ENCODE peak calls at places on chromosomes 6 and 20, in six cellular contexts. O is AG10803, R is WTC11, I is RWPE1, D is fibroblast of lung, H is ovary. S is an unnamed sample.

GRCh38 chr6:53986165-53986720 is 125.0 kb upstream of the MLIP start:
- DNase-seq in O (peak; percentile 62), R (peak; percentile 46), I (peak; percentile 26), D (peak; percentile 63), H (no peak), S (peak; percentile 52)

GRCh38 chr6:14711056-14711703 is 534.7 kb upstream of the JARID2 start:
- DNase-seq in O (peak; percentile 67), R (peak; percentile 63), I (peak; percentile 41), D (peak; percentile 88), H (no peak), S (peak; percentile 41)

GRCh38 chr6:136593748-136594490 is 43.7 kb upstream of the MAP7 start:
- DNase-seq in O (peak; percentile 99), R (no peak), I (peak; percentile 88), D (peak; percentile 100), H (no peak), S (no peak)

GRCh38 chr6:28542440-28543293 is 17.0 kb downstream of the GPX5 start:
- DNase-seq in O (peak; percentile 82), R (peak; percentile 95), I (peak; percentile 80), D (peak; percentile 87), H (peak; percentile 54), S (peak; percentile 78)

GRCh38 chr6:29887330-29887818 is 55.0 kb upstream of the HLA-A start:
- DNase-seq in O (peak; percentile 17), R (peak; percentile 52), I (peak; percentile 8), D (peak; percentile 13), H (peak; percentile 72), S (no peak)

GRCh38 chr20:45020236-45020886 is 54.0 kb downstream of the STK4 start:
- DNase-seq in O (peak; percentile 42), R (no peak), I (no peak), D (no peak), H (no peak), S (no peak)

GRCh38 chr20:62768234-62768814 is 27.9 kb upstream of the MRGBP start:
- DNase-seq in O (no peak), R (peak; percentile 39), I (no peak), D (no peak), H (no peak), S (no peak)

GRCh38 chr6:151721141-151721540 is 86.3 kb upstream of the ESR1 start:
- DNase-seq in O (peak; percentile 79), R (no peak), I (no peak), D (no peak), H (no peak), S (no peak)

GRCh38 chr20:37804584-37805566 is 98.1 kb upstream of the VSTM2L start:
- DNase-seq in O (no peak), R (no peak), I (no peak), D (no peak), H (no peak), S (no peak)

GRCh38 chr6:168125429-168126001 is 46.5 kb upstream of the FRMD1 start:
- DNase-seq in O (no peak), R (no peak), I (no peak), D (no peak), H (no peak), S (no peak)

GRCh38 chr6:149425754-149426153 is 25.7 kb downstream of the SUMO4 start:
- DNase-seq in O (no peak), R (no peak), I (no peak), D (no peak), H (no peak), S (no peak)

GRCh38 chr20:12040261-12040660 is 122.6 kb downstream of the BTBD3 start:
- DNase-seq in O (no peak), R (no peak), I (no peak), D (no peak), H (no peak), S (no peak)

GRCh38 chr6:144315226-144315980 is 30.3 kb downstream of the UTRN start:
- DNase-seq in O (no peak), R (no peak), I (no peak), D (no peak), H (no peak), S (no peak)

GRCh38 chr6:144870796-144871195 is 585.7 kb downstream of the UTRN start:
- DNase-seq in O (no peak), R (no peak), I (no peak), D (no peak), H (no peak), S (no peak)

GRCh38 chr6:37482356-37483292 is 17.1 kb downstream of the CCDC167 start:
- DNase-seq in O (no peak), R (no peak), I (no peak), D (no peak), H (no peak), S (no peak)

GRCh38 chr6:63584125-63584514 is 11.8 kb downstream of the LOC128125822 start:
- DNase-seq in O (no peak), R (no peak), I (no peak), D (no peak), H (no peak), S (no peak)

GRCh38 chr6:138844203-138844602 is 48.3 kb downstream of the ECT2L start:
- DNase-seq in O (peak; percentile 94), R (no peak), I (no peak), D (peak; percentile 67), H (peak; percentile 47), S (no peak)

GRCh38 chr20:25084616-25085187 is 2.8 kb upstream of the VSX1 start:
- DNase-seq in O (no peak), R (peak; percentile 38), I (no peak), D (no peak), H (no peak), S (no peak)

GRCh38 chr20:25082498-25082873 is 545 bp upstream of the VSX1 start:
- DNase-seq in O (no peak), R (no peak), I (no peak), D (no peak), H (no peak), S (no peak)

GRCh38 chr20:25085756-25086495 is 4.0 kb upstream of the VSX1 start:
- DNase-seq in O (no peak), R (no peak), I (no peak), D (no peak), H (no peak), S (no peak)

GRCh38 chr20:25083141-25083772 is 1.3 kb upstream of the VSX1 start:
- DNase-seq in O (no peak), R (no peak), I (no peak), D (no peak), H (no peak), S (no peak)

GRCh38 chr20:25083773-25084615 is 2.1 kb upstream of the VSX1 start:
- DNase-seq in O (no peak), R (no peak), I (no peak), D (no peak), H (no peak), S (no peak)
- TF ChIP-seq CTCF in O (peak; percentile 34), R (no peak), I (no peak), D (peak; percentile 10), H (no peak), S (no peak)

GRCh38 chr20:8801686-8802085 is 267.2 kb upstream of the PLCB4 start:
- DNase-seq in O (no peak), R (no peak), I (no peak), D (no peak), H (no peak), S (no peak)

GRCh38 chr20:8803065-8803464 is 265.8 kb upstream of the PLCB4 start:
- DNase-seq in O (no peak), R (no peak), I (no peak), D (peak; percentile 6), H (no peak), S (peak; percentile 7)

GRCh38 chr20:8796088-8796665 is 272.7 kb upstream of the PLCB4 start:
- DNase-seq in O (peak; percentile 72), R (no peak), I (no peak), D (peak; percentile 58), H (no peak), S (no peak)

GRCh38 chr20:8798505-8798904 is 270.4 kb upstream of the PLCB4 start:
- DNase-seq in O (peak; percentile 87), R (no peak), I (no peak), D (peak; percentile 31), H (no peak), S (no peak)

DNA sequence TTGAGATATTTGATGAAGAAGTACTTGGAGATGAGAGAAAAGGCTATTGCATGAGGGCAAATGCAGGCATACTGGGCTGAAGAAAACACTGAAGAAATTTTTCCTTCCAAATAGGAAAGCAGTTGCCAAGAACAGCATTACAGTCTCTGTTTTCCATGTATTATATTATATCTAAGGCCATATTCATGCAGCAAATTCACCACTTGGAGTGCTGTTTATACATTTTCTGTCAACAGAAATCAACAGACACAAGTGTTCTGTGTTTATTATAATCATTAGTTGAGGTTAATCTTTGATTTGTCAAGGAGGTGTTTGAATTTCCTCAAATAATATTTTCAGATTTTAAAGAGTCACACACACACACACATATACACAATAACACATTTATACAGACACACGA is 268.8 kb upstream of the PLCB4 start:
- DNase-seq in O (no peak), R (no peak), I (no peak), D (no peak), H (no peak), S (no peak)
- TF ChIP-seq CTCF in O (no peak), R (no peak), I (peak; percentile 17), D (no peak), H (no peak), S (no peak)

DNA sequence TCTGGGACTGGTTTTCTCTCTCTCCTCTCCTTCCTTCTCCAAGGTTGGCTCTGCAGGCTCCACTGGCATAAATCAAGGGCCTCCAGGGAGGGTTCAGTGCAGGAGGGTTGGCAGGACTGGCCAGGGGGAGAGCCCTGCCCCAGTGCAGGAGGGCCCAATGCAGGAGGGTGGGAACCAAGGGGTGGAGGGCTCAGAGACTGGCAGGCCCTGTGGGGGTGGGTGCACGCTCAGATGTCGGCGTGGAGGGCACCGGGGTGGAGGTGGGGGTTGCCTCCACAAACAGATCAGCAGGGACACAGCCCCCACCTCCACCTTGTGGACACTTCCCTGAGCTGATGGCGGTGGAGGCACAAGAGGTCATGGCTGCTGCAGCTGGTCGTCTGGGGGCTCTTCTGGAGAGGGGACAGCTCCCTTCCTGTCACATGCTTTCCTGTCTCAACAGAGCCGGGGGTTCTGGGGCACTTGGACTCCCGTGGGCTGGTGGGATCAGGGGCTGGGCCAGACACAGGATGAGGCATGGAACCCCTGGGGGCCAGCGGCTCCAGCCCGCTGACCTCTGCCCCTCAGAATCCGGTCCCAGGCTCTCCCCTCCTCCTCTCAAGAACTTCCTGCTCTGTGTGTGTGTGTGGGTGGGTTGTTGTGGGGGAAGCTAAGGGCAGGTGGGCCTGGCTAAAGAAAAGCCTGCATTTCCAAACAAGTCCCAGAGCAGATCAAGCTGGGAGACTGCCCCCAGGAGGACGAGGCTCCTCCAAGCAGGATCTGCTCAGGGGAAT is 2.7 kb upstream of the ABHD16B start:
- DNase-seq in O (no peak), R (no peak), I (no peak), D (peak; percentile 45), H (peak; percentile 63), S (peak; percentile 62)
- TF ChIP-seq CTCF in O (peak; percentile 12), R (no peak), I (no peak), D (peak; percentile 40), H (peak; percentile 35), S (no peak)

GRCh38 chr6:99945995-99946394 is 48.0 kb downstream of the MCHR2 start:
- DNase-seq in O (no peak), R (no peak), I (no peak), D (no peak), H (no peak), S (no peak)

GRCh38 chr6:99943846-99944245 is 50.2 kb downstream of the MCHR2 start:
- DNase-seq in O (no peak), R (no peak), I (no peak), D (no peak), H (no peak), S (no peak)

GRCh38 chr6:99940582-99940981 is 53.4 kb downstream of the MCHR2 start:
- DNase-seq in O (no peak), R (peak; percentile 12), I (no peak), D (no peak), H (no peak), S (no peak)
- TF ChIP-seq CTCF in O (no peak), R (no peak), I (no peak), D (no peak), H (no peak), S (no peak)

GRCh38 chr20:543369-544152 is at the start of gene CSNK2A1:
- DNase-seq in O (peak; percentile 94), R (peak; percentile 96), I (peak; percentile 98), D (peak; percentile 92), H (peak; percentile 95), S (peak; percentile 96)
- TF ChIP-seq CTCF in O (no peak), R (no peak), I (no peak), D (no peak), H (no peak), S (no peak)